ENCODE peak calls at places on chromosomes 3 and 15, in five cellular contexts. W is breast epithelium, U is GM12891, M is IMR-90, N is uterus. D is an unnamed sample.

GRCh38 chr3:143157957-143158548 is 38.5 kb downstream of the CHST2 start:
- DNase-seq in W (no peak), U (no peak), M (no peak), N (no peak), D (no peak)

GRCh38 chr15:40441736-40442531 is 1.2 kb downstream of the BAHD1 start:
- DNase-seq in W (no peak), U (no peak), M (no peak), N (peak), D (no peak)

GRCh38 chr3:144557515-144557914 is 585.9 kb downstream of the DIPK2A start:
- DNase-seq in W (no peak), U (no peak), M (no peak), N (no peak), D (no peak)

GRCh38 chr3:195221015-195221853 is 49.7 kb downstream of the XXYLT1 start:
- DNase-seq in W (no peak), U (no peak), M (peak), N (peak), D (no peak)

GRCh38 chr3:152899306-152899705 is 64.4 kb downstream of the P2RY1 start:
- DNase-seq in W (no peak), U (no peak), M (no peak), N (no peak), D (no peak)

GRCh38 chr3:29143151-29143550 is 137.7 kb upstream of the RBMS3 start:
- DNase-seq in W (no peak), U (no peak), M (no peak), N (no peak), D (no peak)

GRCh38 chr3:36707623-36708409 is 56.5 kb downstream of the DCLK3 start:
- DNase-seq in W (no peak), U (no peak), M (peak), N (no peak), D (peak)

GRCh38 chr15:42621386-42621785 is 46.0 kb downstream of the STARD9 start:
- DNase-seq in W (no peak), U (no peak), M (no peak), N (no peak), D (no peak)

GRCh38 chr3:134366928-134367352 is 7.3 kb downstream of the AMOTL2 start:
- DNase-seq in W (no peak), U (no peak), M (no peak), N (peak), D (no peak)

GRCh38 chr15:33201376-33202189 is 7.1 kb upstream of the FMN1 start:
- DNase-seq in W (peak), U (peak), M (peak), N (no peak), D (peak)

GRCh38 chr3:88986834-88987233 is 120.6 kb upstream of the EPHA3 start:
- DNase-seq in W (no peak), U (no peak), M (peak), N (no peak), D (no peak)

GRCh38 chr3:47440131-47440530 is 35.6 kb downstream of the SCAP start:
- DNase-seq in W (peak), U (no peak), M (no peak), N (no peak), D (no peak)

GRCh38 chr3:147940400-147940799 is 531.2 kb downstream of the ZIC1 start:
- DNase-seq in W (no peak), U (no peak), M (no peak), N (no peak), D (no peak)

GRCh38 chr3:111299070-111299672 is 227.6 kb downstream of the NECTIN3 start:
- DNase-seq in W (no peak), U (no peak), M (peak), N (no peak), D (no peak)

GRCh38 chr15:22944651-22945050 is 35.5 kb downstream of the CYFIP1 start:
- DNase-seq in W (peak), U (no peak), M (no peak), N (no peak), D (no peak)

GRCh38 chr3:142279965-142280590 is 54.7 kb upstream of the GK5 start:
- DNase-seq in W (peak), U (peak), M (peak), N (peak), D (peak)

GRCh38 chr3:50441818-50442217 is 61.6 kb downstream of the CACNA2D2 start:
- DNase-seq in W (no peak), U (no peak), M (no peak), N (no peak), D (no peak)

GRCh38 chr3:72999971-73000370 is 3.4 kb downstream of the PPP4R2 start:
- DNase-seq in W (no peak), U (no peak), M (no peak), N (no peak), D (no peak)

GRCh38 chr15:40957581-40958051 is 4.3 kb downstream of the CHAC1 start:
- DNase-seq in W (peak), U (no peak), M (no peak), N (no peak), D (no peak)

GRCh38 chr3:174329321-174329720 is 529.8 kb upstream of the NAALADL2 start:
- DNase-seq in W (no peak), U (no peak), M (peak), N (no peak), D (no peak)

GRCh38 chr3:194739498-194740284 is 54.0 kb downstream of the FAM43A start:
- DNase-seq in W (no peak), U (no peak), M (no peak), N (no peak), D (peak)

GRCh38 chr15:68982002-68982401 is 32.5 kb upstream of the NOX5 start:
- DNase-seq in W (no peak), U (no peak), M (no peak), N (no peak), D (no peak)

GRCh38 chr15:49986326-49986725 is 132.7 kb downstream of the ATP8B4 start:
- DNase-seq in W (no peak), U (no peak), M (no peak), N (no peak), D (no peak)

GRCh38 chr3:10240799-10241198 is 7.5 kb upstream of the TATDN2 start:
- DNase-seq in W (no peak), U (no peak), M (no peak), N (no peak), D (no peak)

GRCh38 chr3:154062513-154062912 is 58.7 kb upstream of the ARHGEF26 start:
- DNase-seq in W (no peak), U (no peak), M (no peak), N (no peak), D (no peak)

GRCh38 chr15:31325432-31325975 is 1.1 kb upstream of the KLF13 start:
- DNase-seq in W (peak), U (no peak), M (peak), N (peak), D (peak)

GRCh38 chr3:14555835-14556234 is 15.7 kb upstream of the GRIP2 start:
- DNase-seq in W (no peak), U (no peak), M (no peak), N (no peak), D (no peak)

GRCh38 chr3:114411811-114412803 is 118.3 kb downstream of the TIGIT start:
- DNase-seq in W (no peak), U (no peak), M (peak), N (no peak), D (peak)

GRCh38 chr3:123595396-123595795 is 10.5 kb upstream of the HACD2 start:
- DNase-seq in W (no peak), U (no peak), M (no peak), N (no peak), D (no peak)

GRCh38 chr3:35789039-35789438 is 149.7 kb downstream of the ARPP21 start:
- DNase-seq in W (no peak), U (no peak), M (no peak), N (no peak), D (no peak)

GRCh38 chr3:36114353-36114752 is 266.0 kb upstream of the STAC start:
- DNase-seq in W (no peak), U (no peak), M (no peak), N (no peak), D (no peak)

GRCh38 chr3:193673845-193674244 is 80.8 kb downstream of the OPA1 start:
- DNase-seq in W (no peak), U (no peak), M (no peak), N (no peak), D (no peak)

GRCh38 chr3:105118905-105119304 is 247.8 kb upstream of the ALCAM start:
- DNase-seq in W (no peak), U (no peak), M (peak), N (no peak), D (no peak)

GRCh38 chr3:56494679-56495322 is 26.5 kb upstream of the ERC2 start:
- DNase-seq in W (peak), U (peak), M (peak), N (peak), D (peak)

DNA sequence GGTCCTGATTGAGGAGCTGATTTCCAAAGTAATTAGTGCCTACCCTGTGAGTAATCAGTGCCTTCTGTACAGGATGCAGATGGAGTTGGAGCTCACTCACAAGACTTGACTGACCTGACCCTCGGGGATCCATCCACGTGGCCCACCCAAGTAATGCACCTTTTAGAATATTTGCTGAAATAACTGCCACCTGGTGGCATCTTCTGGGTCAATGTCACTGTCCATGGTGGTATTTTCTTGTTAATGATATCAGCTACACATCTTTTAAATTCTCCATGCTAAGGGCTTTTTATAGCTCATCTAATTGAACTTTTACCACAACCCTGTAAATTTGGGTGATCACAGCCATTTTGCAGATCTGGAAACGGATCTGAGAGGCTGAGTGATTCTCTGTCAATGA is 74.3 kb upstream of the ANKRD34C start:
- DNase-seq in W (no peak), U (no peak), M (no peak), N (no peak), D (no peak)
- TF ChIP-seq POLR2A in W (no peak), U (no peak), M (no peak), N (no peak), D (no peak)

DNA sequence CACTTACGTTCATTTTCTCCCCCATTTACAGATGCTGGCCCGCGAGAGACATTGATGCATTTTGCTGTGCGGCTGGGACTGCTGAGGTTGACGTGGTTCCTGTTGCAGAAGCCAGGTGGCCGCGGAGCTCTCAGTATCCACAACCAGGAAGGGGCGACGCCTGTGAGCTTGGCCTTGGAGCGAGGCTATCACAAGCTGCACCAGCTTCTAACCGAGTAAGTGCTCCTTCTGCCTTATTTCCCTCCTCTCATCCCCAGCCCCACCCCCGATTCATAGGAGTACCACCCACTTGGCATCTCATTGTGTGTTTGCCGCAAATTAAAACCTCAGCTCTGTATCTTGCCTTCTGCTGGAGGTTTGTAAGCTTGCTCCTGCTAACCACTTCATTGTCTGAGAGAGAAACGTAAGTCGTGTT is 163.3 kb downstream of the AKAP13 start:
- DNase-seq in W (peak), U (no peak), M (no peak), N (no peak), D (no peak)
- TF ChIP-seq POLR2A in W (no peak), U (no peak), M (no peak), N (no peak), D (no peak)

GRCh38 chr15:84734794-84735479 is 13.5 kb upstream of the ZNF592 start:
- DNase-seq in W (peak), U (no peak), M (peak), N (no peak), D (peak)
- TF ChIP-seq POLR2A in W (no peak), U (no peak), M (no peak), N (no peak), D (no peak)

GRCh38 chr15:84980196-84981053 is 1.2 kb upstream of the PDE8A start:
- DNase-seq in W (peak), U (peak), M (peak), N (peak), D (peak)
- TF ChIP-seq POLR2A in W (no peak), U (peak), M (peak), N (peak), D (peak)

GRCh38 chr3:101827211-101828174 is 21.8 kb upstream of the NFKBIZ start:
- DNase-seq in W (peak), U (no peak), M (peak), N (peak), D (no peak)
- TF ChIP-seq POLR2A in W (no peak), U (peak), M (peak), N (peak), D (peak)

GRCh38 chr3:12966847-12967750 is 106.1 kb downstream of the IQSEC1 start:
- DNase-seq in W (no peak), U (no peak), M (peak), N (no peak), D (no peak)
- TF ChIP-seq POLR2A in W (no peak), U (no peak), M (peak), N (peak), D (peak)

D was measured in H54.